ENCODE peak calls at places on chromosomes 11 and 22, in eight cellular contexts. One of them, this sample, is unnamed.

GRCh38 chr11:60842688-60843605 is 1.0 kb downstream of the CCDC86 start:
- DNase-seq in iris pigment epithelial cell: peak
- DNase-seq in foreskin fibroblast: no peak
- DNase-seq in NCI-H2029: no peak
- DNase-seq in RWPE1: no peak
- DNase-seq in Calu3: no peak
- DNase-seq in heart left ventricle: no peak
- DNase-seq in omental fat pad: no peak
- DNase-seq in this sample: peak

GRCh38 chr22:23896523-23897186 is 2.5 kb downstream of the MIF start:
- DNase-seq in iris pigment epithelial cell: no peak
- DNase-seq in foreskin fibroblast: no peak
- DNase-seq in NCI-H2029: no peak
- DNase-seq in RWPE1: no peak
- DNase-seq in Calu3: no peak
- DNase-seq in heart left ventricle: no peak
- DNase-seq in omental fat pad: no peak
- DNase-seq in this sample: no peak

GRCh38 chr11:110147965-110148709 is 54.9 kb downstream of the ZC3H12C start:
- DNase-seq in iris pigment epithelial cell: peak
- DNase-seq in foreskin fibroblast: peak
- DNase-seq in NCI-H2029: no peak
- DNase-seq in RWPE1: no peak
- DNase-seq in Calu3: no peak
- DNase-seq in heart left ventricle: no peak
- DNase-seq in omental fat pad: no peak
- DNase-seq in this sample: no peak

GRCh38 chr11:47532597-47533213 is 20.2 kb downstream of the CELF1 start:
- DNase-seq in iris pigment epithelial cell: no peak
- DNase-seq in foreskin fibroblast: no peak
- DNase-seq in NCI-H2029: no peak
- DNase-seq in RWPE1: no peak
- DNase-seq in Calu3: no peak
- DNase-seq in heart left ventricle: no peak
- DNase-seq in omental fat pad: no peak
- DNase-seq in this sample: no peak

GRCh38 chr11:23226331-23226909 is 366.1 kb upstream of the CCDC179 start:
- DNase-seq in iris pigment epithelial cell: peak
- DNase-seq in foreskin fibroblast: peak
- DNase-seq in NCI-H2029: no peak
- DNase-seq in RWPE1: no peak
- DNase-seq in Calu3: no peak
- DNase-seq in heart left ventricle: no peak
- DNase-seq in omental fat pad: no peak
- DNase-seq in this sample: no peak

GRCh38 chr11:9089636-9090035 is 1.8 kb downstream of the SCUBE2 start:
- DNase-seq in iris pigment epithelial cell: no peak
- DNase-seq in foreskin fibroblast: no peak
- DNase-seq in NCI-H2029: no peak
- DNase-seq in RWPE1: no peak
- DNase-seq in Calu3: no peak
- DNase-seq in heart left ventricle: no peak
- DNase-seq in omental fat pad: no peak
- DNase-seq in this sample: peak

GRCh38 chr22:45263790-45264269 is 20.9 kb upstream of the UPK3A start:
- DNase-seq in iris pigment epithelial cell: peak
- DNase-seq in foreskin fibroblast: peak
- DNase-seq in NCI-H2029: no peak
- DNase-seq in RWPE1: peak
- DNase-seq in Calu3: peak
- DNase-seq in heart left ventricle: peak
- DNase-seq in omental fat pad: no peak
- DNase-seq in this sample: peak

GRCh38 chr22:47190276-47190956 is 428.0 kb downstream of the TBC1D22A start:
- DNase-seq in iris pigment epithelial cell: no peak
- DNase-seq in foreskin fibroblast: no peak
- DNase-seq in NCI-H2029: no peak
- DNase-seq in RWPE1: no peak
- DNase-seq in Calu3: no peak
- DNase-seq in heart left ventricle: peak
- DNase-seq in omental fat pad: no peak
- DNase-seq in this sample: no peak

GRCh38 chr11:113546757-113547507 is 71.7 kb upstream of the DRD2 start:
- DNase-seq in iris pigment epithelial cell: peak
- DNase-seq in foreskin fibroblast: no peak
- DNase-seq in NCI-H2029: no peak
- DNase-seq in RWPE1: peak
- DNase-seq in Calu3: no peak
- DNase-seq in heart left ventricle: no peak
- DNase-seq in omental fat pad: no peak
- DNase-seq in this sample: peak

GRCh38 chr11:78290293-78291176 is 101.8 kb downstream of the USP35 start:
- DNase-seq in iris pigment epithelial cell: peak
- DNase-seq in foreskin fibroblast: peak
- DNase-seq in NCI-H2029: no peak
- DNase-seq in RWPE1: peak
- DNase-seq in Calu3: peak
- DNase-seq in heart left ventricle: no peak
- DNase-seq in omental fat pad: no peak
- DNase-seq in this sample: peak

GRCh38 chr11:61293869-61294716 is 1.0 kb downstream of the VWCE start:
- DNase-seq in iris pigment epithelial cell: peak
- DNase-seq in foreskin fibroblast: peak
- DNase-seq in NCI-H2029: no peak
- DNase-seq in RWPE1: peak
- DNase-seq in Calu3: peak
- DNase-seq in heart left ventricle: peak
- DNase-seq in omental fat pad: peak
- DNase-seq in this sample: peak

This sample was measured in epithelial cell of esophagus.